ENCODE peak calls at places on chromosome 13, in four cellular contexts. M is A673, X is left ventricle myocardium inferior, J is fibroblast of lung. O is an unnamed sample.

GRCh38 chr13:33236021-33236420 is 49.5 kb downstream of the STARD13 start:
- DNase-seq in M (no peak), X (no peak), J (peak; percentile 65), O (no peak)

GRCh38 chr13:102935896-102936321 is 90.1 kb downstream of the ERCC5 start:
- DNase-seq in M (peak; percentile 33), X (no peak), J (no peak), O (no peak)

GRCh38 chr13:26964278-26965057 is 203.9 kb upstream of the GPR12 start:
- DNase-seq in M (peak; percentile 52), X (no peak), J (no peak), O (peak; percentile 71)

GRCh38 chr13:105804561-105805190 is 730.8 kb downstream of the EFNB2 start:
- DNase-seq in M (no peak), X (no peak), J (peak; percentile 77), O (no peak)

GRCh38 chr13:107121793-107122192 is 553.9 kb upstream of the ARGLU1 start:
- DNase-seq in M (no peak), X (no peak), J (no peak), O (no peak)

GRCh38 chr13:101144808-101145419 is 271.4 kb downstream of the NALCN start:
- DNase-seq in M (peak; percentile 75), X (no peak), J (peak; percentile 78), O (no peak)

GRCh38 chr13:72890546-72890945 is 108.6 kb downstream of the PIBF1 start:
- DNase-seq in M (no peak), X (no peak), J (no peak), O (no peak)

GRCh38 chr13:74021507-74021906 is 112.7 kb downstream of the KLF12 start:
- DNase-seq in M (no peak), X (no peak), J (no peak), O (no peak)

GRCh38 chr13:75544681-75545333 is 4.8 kb upstream of the UCHL3 start:
- DNase-seq in M (no peak), X (no peak), J (peak; percentile 88), O (no peak)

GRCh38 chr13:76330216-76330615 is 556.0 kb downstream of the KCTD12 start:
- DNase-seq in M (no peak), X (no peak), J (no peak), O (no peak)

DNA sequence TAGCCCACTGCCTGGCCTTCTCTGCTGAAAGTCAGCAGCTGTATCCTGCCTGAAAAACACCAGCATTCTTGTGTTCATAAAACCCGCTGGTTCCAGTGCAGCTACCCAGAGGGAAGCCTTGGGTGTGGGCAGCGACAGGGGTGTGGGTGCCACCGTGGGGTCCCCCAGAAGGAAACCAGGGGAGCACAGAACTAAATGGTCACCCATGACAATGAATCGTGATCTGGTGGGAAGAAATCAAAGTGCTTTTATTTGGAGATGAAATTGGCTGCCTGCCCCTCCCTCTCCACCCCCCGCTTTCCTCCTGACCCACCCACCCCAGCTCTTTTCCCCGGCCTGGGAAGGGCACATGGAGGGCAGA is 13.7 kb downstream of the RASA3 start:
- DNase-seq in M (peak; percentile 43), X (no peak), J (peak; percentile 66), O (no peak)
- H3K4me1 ChIP-seq in M (peaks cover 49% of the 10 kb centered on the region), X (peaks cover 60% of the 10 kb centered on the region), J (peaks cover 55% of the 10 kb centered on the region), O (no peaks in the 10 kb centered on the region)

DNA sequence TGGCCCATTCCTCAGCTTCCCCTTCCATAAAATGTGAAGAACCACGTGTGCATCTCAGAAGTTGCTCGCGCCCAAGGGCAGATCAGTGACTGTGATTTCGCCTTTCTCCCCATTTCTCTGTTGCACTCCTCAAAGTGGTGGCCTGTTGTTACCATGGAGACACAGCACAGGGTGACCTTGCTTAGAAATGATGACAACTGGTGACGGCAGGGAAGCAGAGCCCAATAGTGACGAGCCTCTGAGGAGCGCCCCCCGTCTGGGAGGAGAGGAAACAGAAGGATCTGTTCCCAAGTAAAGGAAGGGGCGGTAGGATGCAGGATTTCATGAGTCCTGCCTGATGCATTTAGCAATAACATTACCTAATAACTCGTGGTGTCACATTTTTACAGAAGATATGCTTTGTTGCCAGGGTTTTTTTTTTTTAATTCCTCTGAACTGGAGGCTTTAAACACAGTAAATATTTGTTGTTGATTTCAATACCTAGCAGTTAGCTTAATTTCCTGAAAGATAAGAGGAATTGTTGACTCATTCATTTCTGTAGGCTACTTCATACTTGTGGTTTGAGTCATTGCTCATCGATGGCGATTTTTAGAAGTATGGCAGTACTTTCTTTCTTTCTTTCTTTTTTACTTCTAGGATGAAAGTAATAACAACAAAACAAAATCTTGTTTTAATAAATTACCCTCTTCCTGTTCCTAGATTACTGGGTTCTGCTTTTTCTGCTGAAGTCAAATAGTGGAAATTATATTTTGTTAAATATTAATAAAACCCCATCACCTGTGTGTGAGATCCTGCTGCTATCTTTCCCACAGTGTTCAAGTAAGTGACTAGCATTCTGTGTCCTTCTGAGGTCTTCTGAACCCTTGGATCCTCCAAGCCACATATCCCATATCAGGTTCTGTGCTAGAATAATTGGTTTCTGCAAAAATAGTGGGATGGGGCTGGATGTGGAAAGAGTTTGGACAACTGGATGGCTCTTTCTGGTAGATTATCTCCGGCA is 36.0 kb downstream of the MBNL2 start:
- DNase-seq in M (peak; percentile 73), X (peak; percentile 40), J (peak; percentile 80), O (peak; percentile 74)
- H3K4me3 ChIP-seq in M (no peak overlapping the region), X (no peak overlapping the region), J (no peak overlapping the region), O (no peak overlapping the region)

GRCh38 chr13:111210488-111210887 is 95.4 kb downstream of the ARHGEF7 start:
- DNase-seq in M (peak; percentile 86), X (peak; percentile 48), J (peak; percentile 93), O (peak; percentile 78)

GRCh38 chr13:111211789-111212516 is 96.8 kb downstream of the ARHGEF7 start:
- DNase-seq in M (peak; percentile 45), X (no peak), J (no peak), O (no peak)

GRCh38 chr13:111210945-111211469 is 95.9 kb downstream of the ARHGEF7 start:
- DNase-seq in M (no peak), X (no peak), J (no peak), O (no peak)

GRCh38 chr13:111209613-111210012 is 94.5 kb downstream of the ARHGEF7 start:
- DNase-seq in M (no peak), X (no peak), J (no peak), O (no peak)

DNA sequence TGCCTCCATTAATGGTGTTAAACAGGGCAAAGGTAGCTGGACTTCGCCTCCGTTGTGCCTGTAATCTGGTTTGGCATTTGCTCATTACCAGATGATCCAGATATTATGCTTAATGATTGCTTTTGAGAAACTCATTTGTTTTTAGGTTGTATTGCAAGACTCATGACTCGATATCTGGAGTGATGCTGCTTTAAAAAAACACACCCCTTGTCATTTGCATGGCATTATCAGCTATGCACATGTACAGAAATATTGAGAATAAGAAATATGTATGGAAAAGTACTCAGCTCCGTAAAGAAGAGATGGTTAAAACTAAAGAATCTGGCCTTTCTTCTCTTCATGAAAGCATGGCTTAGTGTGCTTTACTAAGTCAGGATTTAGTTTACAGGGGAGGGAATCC is 95.0 kb downstream of the ARHGEF7 start:
- DNase-seq in M (no peak), X (no peak), J (no peak), O (no peak)
- H3K27ac ChIP-seq in M (peak overlapping the region; percentile 18), X (peak overlapping the region; percentile 58), J (peak overlapping the region; percentile 77), O (no peak overlapping the region)

DNA sequence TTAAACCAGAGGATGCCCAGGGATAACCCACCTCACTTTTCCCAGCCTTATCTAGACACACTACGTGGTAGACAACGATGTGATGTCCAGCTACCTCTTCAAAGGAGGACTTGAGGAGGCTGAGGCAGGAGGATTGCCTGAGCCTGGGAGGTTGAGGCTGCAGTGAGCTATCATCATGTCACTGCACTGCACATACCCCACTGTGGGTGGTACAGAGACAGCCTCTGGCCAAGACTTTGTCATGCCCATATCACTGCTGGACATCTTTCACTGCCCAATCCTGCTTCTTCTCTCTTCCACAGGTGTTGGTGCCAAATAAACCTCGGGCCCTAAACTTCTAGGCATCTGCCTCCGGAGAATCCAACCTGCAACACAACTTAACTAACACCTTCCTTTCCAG is 85.8 kb downstream of the FAM216B start:
- DNase-seq in M (no peak), X (no peak), J (no peak), O (no peak)
- H3K4me1 ChIP-seq in M (no peaks in the 10 kb centered on the region), X (peaks cover 15% of the 10 kb centered on the region), J (no peaks in the 10 kb centered on the region), O (peaks cover 3% of the 10 kb centered on the region)

GRCh38 chr13:98397221-98397620 is 179.7 kb downstream of the STK24 start:
- DNase-seq in M (peak; percentile 42), X (no peak), J (peak; percentile 66), O (no peak)

GRCh38 chr13:98397861-98398260 is 179.0 kb downstream of the STK24 start:
- DNase-seq in M (no peak), X (no peak), J (no peak), O (no peak)

GRCh38 chr13:98393873-98394272 is 183.0 kb downstream of the STK24 start:
- DNase-seq in M (no peak), X (no peak), J (no peak), O (no peak)

GRCh38 chr13:98396071-98396710 is 180.7 kb downstream of the STK24 start:
- DNase-seq in M (no peak), X (no peak), J (no peak), O (no peak)

DNA sequence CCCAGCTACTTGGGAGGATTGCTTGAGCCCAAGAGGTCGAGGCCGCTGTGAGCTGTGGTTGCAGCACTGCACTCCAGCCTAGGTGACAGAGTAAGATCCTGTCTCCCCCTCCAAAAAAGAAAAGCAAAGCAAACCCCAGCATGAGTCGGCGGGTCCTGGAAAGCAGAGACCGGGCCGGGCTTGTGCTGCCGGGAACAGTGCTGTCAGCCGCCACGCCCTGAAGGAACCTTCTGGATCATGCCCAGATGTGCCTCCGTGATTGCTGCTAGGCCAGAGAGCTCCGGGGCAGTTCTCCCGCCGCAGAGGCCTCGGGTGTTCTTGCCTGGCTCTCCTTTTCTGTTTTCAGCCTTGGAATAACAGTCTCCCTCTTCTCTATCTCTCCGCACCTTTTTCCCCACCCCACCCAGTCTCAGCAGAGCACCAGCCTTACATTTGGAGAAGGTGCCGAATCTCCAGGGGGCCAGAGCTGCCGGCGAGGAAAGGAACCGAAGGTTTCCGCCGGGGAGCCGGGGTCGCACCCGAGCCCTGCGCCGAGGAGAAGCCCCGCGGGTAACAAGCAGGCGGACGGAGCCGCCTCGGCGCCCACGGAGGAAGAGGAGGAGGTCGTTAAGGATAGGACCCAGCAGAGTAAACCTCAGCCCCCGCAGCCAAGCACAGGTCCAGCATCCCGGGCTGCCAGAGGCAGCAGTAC is 181.9 kb downstream of the STK24 start:
- DNase-seq in M (no peak), X (no peak), J (no peak), O (no peak)
- H3K4me3 ChIP-seq in M (no peak overlapping the region), X (no peak overlapping the region), J (no peak overlapping the region), O (no peak overlapping the region)

DNA sequence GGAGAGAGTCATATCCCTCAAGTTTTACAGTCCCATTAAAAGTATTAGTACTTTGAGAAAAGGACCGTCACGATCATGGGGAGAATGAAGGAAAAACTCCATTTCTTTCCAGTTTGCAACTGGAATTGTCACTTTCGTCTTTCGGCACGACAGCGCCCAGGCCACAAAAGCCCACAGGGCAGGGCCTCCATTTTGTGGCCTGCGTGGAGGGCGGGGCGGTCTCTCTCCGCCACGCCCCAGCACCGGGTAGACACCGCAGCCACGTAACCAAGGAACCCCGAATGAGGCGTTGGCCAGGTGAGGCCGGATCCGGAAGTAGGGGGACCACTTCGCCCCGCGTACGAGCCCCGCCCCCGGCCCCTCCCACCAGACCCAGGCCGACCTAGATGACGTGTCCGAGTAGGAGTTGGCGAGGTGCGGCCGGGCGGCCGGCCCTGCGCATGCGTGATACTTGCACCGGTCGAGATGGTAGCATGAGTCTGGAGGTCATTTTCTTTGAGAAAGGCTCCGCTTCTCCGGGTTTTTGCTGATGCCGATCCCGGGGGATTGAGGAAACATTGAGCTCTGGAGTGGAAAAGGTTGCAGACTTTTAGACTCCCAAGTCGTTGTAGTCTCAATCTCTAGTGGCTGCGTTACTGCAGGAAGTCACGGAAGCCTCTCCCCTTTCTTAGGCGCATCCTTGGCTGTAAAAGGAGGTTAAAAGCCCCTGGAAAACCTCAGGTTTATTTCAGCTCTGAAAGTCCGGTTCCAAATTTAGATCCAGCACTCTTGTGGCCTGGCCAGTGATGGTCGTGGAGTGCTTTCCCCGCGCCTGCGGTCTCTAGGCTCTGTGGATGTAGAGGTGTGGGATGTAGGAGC is 2.7 kb upstream of the TM9SF2 start:
- DNase-seq in M (peak; percentile 96), X (peak; percentile 95), J (peak; percentile 97), O (peak; percentile 96)
- H3K27ac ChIP-seq in M (peak overlapping the region; percentile 80), X (peak overlapping the region; percentile 92), J (peak overlapping the region; percentile 75), O (peak overlapping the region; percentile 97)